ENCODE peak calls at places on chromosome 4, in six cellular contexts. G is AG04450, A is stomach, U is transverse colon, Z is GM12865, I is HepG2. S is an unnamed sample.

GRCh38 chr4:57110635-57111546 is 706 bp upstream of the IGFBP7 start:
- DNase-seq in G (no peak), A (peak; percentile 30), U (peak; percentile 30), Z (peak; percentile 44), I (no peak), S (peak; percentile 42)

GRCh38 chr4:15577508-15577907 is 77.6 kb downstream of the FBXL5 start:
- DNase-seq in G (peak; percentile 3), A (no peak), U (no peak), Z (no peak), I (no peak), S (no peak)

GRCh38 chr4:20490734-20491133 is 209.5 kb upstream of the PACRGL start:
- DNase-seq in G (no peak), A (no peak), U (no peak), Z (no peak), I (no peak), S (no peak)

GRCh38 chr4:5878359-5878758 is 14.5 kb downstream of the CRMP1 start:
- DNase-seq in G (no peak), A (no peak), U (no peak), Z (no peak), I (no peak), S (no peak)

GRCh38 chr4:7375427-7375826 is 59.3 kb downstream of the PSAPL1 start:
- DNase-seq in G (no peak), A (no peak), U (no peak), Z (no peak), I (no peak), S (no peak)

GRCh38 chr4:1972414-1972813 is 36.4 kb downstream of the NELFA start:
- DNase-seq in G (no peak), A (no peak), U (no peak), Z (no peak), I (no peak), S (no peak)

GRCh38 chr4:156756118-156756517 is 215.5 kb downstream of the PDGFC start:
- DNase-seq in G (no peak), A (no peak), U (no peak), Z (no peak), I (no peak), S (no peak)

GRCh38 chr4:111631157-111631999 is 513.9 kb upstream of the FAM241A start:
- DNase-seq in G (no peak), A (no peak), U (no peak), Z (peak; percentile 12), I (no peak), S (no peak)

GRCh38 chr4:114019276-114019971 is 40.0 kb upstream of the ARSJ start:
- DNase-seq in G (no peak), A (no peak), U (no peak), Z (no peak), I (no peak), S (no peak)

GRCh38 chr4:13218316-13218958 is 265.7 kb downstream of the RAB28 start:
- DNase-seq in G (no peak), A (no peak), U (no peak), Z (no peak), I (no peak), S (no peak)

GRCh38 chr4:30802622-30803323 is 82.6 kb downstream of the PCDH7 start:
- DNase-seq in G (no peak), A (no peak), U (no peak), Z (no peak), I (no peak), S (no peak)

GRCh38 chr4:24753519-24753918 is 41.9 kb upstream of the SOD3 start:
- DNase-seq in G (no peak), A (no peak), U (no peak), Z (no peak), I (no peak), S (no peak)

GRCh38 chr4:38273369-38273768 is 313.2 kb downstream of the PTTG2 start:
- DNase-seq in G (no peak), A (no peak), U (no peak), Z (no peak), I (no peak), S (no peak)

GRCh38 chr4:185535818-185536729 is 767 bp upstream of the PDLIM3 start:
- DNase-seq in G (no peak), A (no peak), U (peak; percentile 23), Z (no peak), I (no peak), S (no peak)

GRCh38 chr4:79650217-79650616 is 242.2 kb upstream of the GK2 start:
- DNase-seq in G (no peak), A (no peak), U (no peak), Z (no peak), I (no peak), S (no peak)

GRCh38 chr4:80500593-80500992 is 165.1 kb downstream of the CFAP299 start:
- DNase-seq in G (no peak), A (no peak), U (no peak), Z (no peak), I (no peak), S (no peak)

GRCh38 chr4:122588453-122589238 is 32.2 kb downstream of the IL21 start:
- DNase-seq in G (peak; percentile 45), A (no peak), U (no peak), Z (no peak), I (no peak), S (no peak)

GRCh38 chr4:157172011-157172410 is 48.5 kb upstream of the GRIA2 start:
- DNase-seq in G (no peak), A (no peak), U (no peak), Z (no peak), I (no peak), S (no peak)

GRCh38 chr4:181108237-181108636 is 1135.0 kb upstream of the TENM3 start:
- DNase-seq in G (no peak), A (no peak), U (no peak), Z (no peak), I (no peak), S (no peak)

GRCh38 chr4:59200992-59201391 is 1999.1 kb upstream of the ADGRL3 start:
- DNase-seq in G (no peak), A (no peak), U (no peak), Z (no peak), I (no peak), S (no peak)

GRCh38 chr4:114600066-114600552 is 1.5 kb downstream of the UGT8 start:
- DNase-seq in G (no peak), A (no peak), U (no peak), Z (peak; percentile 13), I (no peak), S (no peak)

DNA sequence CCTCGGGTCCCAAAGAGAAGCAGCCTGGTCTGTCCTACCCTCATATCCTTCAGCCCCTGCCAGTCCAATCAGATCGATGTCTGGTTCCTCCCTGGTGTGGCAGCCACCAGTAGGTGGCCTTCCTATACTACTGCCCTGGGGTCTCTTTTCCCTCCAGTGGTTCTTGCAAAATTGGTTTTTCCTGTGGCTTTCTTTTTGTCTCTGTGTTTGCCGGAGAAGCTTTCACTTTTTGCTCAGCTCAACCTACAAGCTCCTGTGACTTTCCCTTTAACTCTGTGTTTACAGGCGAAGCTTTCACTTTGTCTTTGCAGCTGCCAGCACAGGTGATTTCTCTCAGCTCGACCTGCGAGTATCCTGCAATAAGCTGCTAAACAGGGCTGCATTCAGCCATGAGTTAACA is 46.8 kb downstream of the UGT2A3 start:
- DNase-seq in G (no peak), A (no peak), U (peak; percentile 25), Z (peak; percentile 78), I (peak; percentile 20), S (no peak)
- TF ChIP-seq CTCF in G (peak; percentile 33), A (no peak), U (peak; percentile 44), Z (peak; percentile 29), I (peak; percentile 61), S (no peak)

GRCh38 chr4:152352215-152352614 is 183.7 kb downstream of the FBXW7 start:
- DNase-seq in G (no peak), A (no peak), U (no peak), Z (no peak), I (no peak), S (no peak)

GRCh38 chr4:152351080-152351479 is 184.8 kb downstream of the FBXW7 start:
- DNase-seq in G (no peak), A (no peak), U (no peak), Z (no peak), I (no peak), S (no peak)

GRCh38 chr4:152346979-152347378 is 188.9 kb downstream of the FBXW7 start:
- DNase-seq in G (no peak), A (no peak), U (no peak), Z (no peak), I (no peak), S (no peak)

GRCh38 chr4:152352645-152353116 is 183.2 kb downstream of the FBXW7 start:
- DNase-seq in G (peak; percentile 87), A (no peak), U (peak; percentile 19), Z (peak; percentile 38), I (peak; percentile 46), S (no peak)

GRCh38 chr4:152348670-152349069 is 187.2 kb downstream of the FBXW7 start:
- DNase-seq in G (no peak), A (no peak), U (no peak), Z (no peak), I (no peak), S (no peak)
- TF ChIP-seq CTCF in G (peak; percentile 8), A (no peak), U (no peak), Z (no peak), I (no peak), S (no peak)

DNA sequence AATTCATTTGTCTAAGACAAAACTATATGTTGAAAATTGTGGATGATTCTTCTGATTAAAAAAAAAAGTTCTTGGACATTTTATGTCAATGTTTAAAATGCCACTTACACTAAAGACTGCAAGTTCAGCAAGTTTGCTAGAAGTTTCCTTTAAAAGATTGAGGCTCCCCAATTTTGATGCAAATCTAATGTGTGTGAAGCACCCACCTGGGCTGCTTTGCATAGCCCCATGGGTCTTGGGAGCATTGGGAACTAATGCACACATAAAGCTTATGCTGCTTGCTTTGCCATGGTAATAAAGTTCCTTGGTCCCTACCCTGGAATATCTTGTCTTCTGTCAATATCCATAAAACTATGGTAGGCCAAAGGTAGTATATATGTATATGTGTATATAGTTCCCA is 725.9 kb upstream of the GRID2 start:
- DNase-seq in G (no peak), A (no peak), U (no peak), Z (no peak), I (no peak), S (no peak)
- TF ChIP-seq CTCF in G (no peak), A (no peak), U (no peak), Z (no peak), I (no peak), S (no peak)

GRCh38 chr4:171846893-171847292 is 33.7 kb downstream of the GALNTL6 start:
- DNase-seq in G (no peak), A (no peak), U (no peak), Z (no peak), I (no peak), S (no peak)

GRCh38 chr4:171847751-171848150 is 34.5 kb downstream of the GALNTL6 start:
- DNase-seq in G (no peak), A (no peak), U (no peak), Z (no peak), I (no peak), S (no peak)

GRCh38 chr4:171849823-171850222 is 36.6 kb downstream of the GALNTL6 start:
- DNase-seq in G (no peak), A (no peak), U (no peak), Z (no peak), I (no peak), S (no peak)

GRCh38 chr4:171851295-171851694 is 38.1 kb downstream of the GALNTL6 start:
- DNase-seq in G (no peak), A (no peak), U (no peak), Z (no peak), I (no peak), S (no peak)

DNA sequence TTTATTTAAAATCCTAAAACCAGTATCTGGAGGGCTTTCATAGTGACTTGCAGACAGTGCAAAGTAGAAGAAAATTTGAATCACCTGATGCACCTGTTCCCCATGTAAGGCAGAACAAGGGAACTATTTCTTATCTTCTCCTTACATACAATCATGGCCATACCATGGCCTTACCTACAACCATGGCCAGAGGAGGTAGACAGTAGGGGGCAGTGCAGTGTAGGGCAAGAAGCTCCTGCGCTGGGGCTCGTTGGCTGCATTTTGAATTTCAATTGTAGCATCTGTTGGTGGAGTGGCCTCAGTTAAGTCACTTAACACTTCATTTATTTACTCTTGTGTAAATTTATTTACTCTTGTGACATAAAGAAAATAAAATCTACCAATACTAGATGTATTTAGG is 33.0 kb downstream of the GALNTL6 start:
- DNase-seq in G (no peak), A (peak; percentile 26), U (peak; percentile 50), Z (peak; percentile 79), I (peak; percentile 31), S (no peak)
- TF ChIP-seq CTCF in G (peak; percentile 31), A (no peak), U (peak; percentile 47), Z (peak; percentile 76), I (peak; percentile 73), S (no peak)

S was measured in natural killer cell.